ENCODE peak calls at places on chromosomes 6 and 20, in five cellular contexts. N is mesendoderm; F is thoracic aorta; G is CD8-positive, alpha-beta T cell; U is psoas muscle. O is an unnamed sample.

GRCh38 chr6:22827760-22828159 is 258.4 kb downstream of the HDGFL1 start:
- DNase-seq in N (no peak), F (no peak), G (no peak), U (no peak), O (no peak)

GRCh38 chr6:84442241-84442640 is 214.8 kb upstream of the CEP162 start:
- DNase-seq in N (no peak), F (no peak), G (no peak), U (no peak), O (no peak)

GRCh38 chr20:60299951-60300350 is 341.7 kb downstream of the CDH26 start:
- DNase-seq in N (no peak), F (no peak), G (no peak), U (no peak), O (no peak)

GRCh38 chr6:34552620-34553019 is 3.5 kb downstream of the SPDEF start:
- DNase-seq in N (no peak), F (no peak), G (no peak), U (no peak), O (no peak)

GRCh38 chr6:17622144-17622543 is 22.0 kb downstream of the FAM8A1 start:
- DNase-seq in N (peak; percentile 21), F (no peak), G (no peak), U (no peak), O (no peak)

GRCh38 chr6:107982511-107982910 is 24.5 kb upstream of the SEC63 start:
- DNase-seq in N (no peak), F (no peak), G (no peak), U (no peak), O (no peak)

GRCh38 chr6:150006961-150007464 is 18.3 kb downstream of the RAET1L start:
- DNase-seq in N (no peak), F (no peak), G (no peak), U (no peak), O (no peak)

GRCh38 chr6:95967594-95967993 is 48.2 kb upstream of the FUT9 start:
- DNase-seq in N (no peak), F (no peak), G (no peak), U (no peak), O (no peak)

GRCh38 chr6:1560281-1561058 is 49.2 kb upstream of the FOXC1 start:
- DNase-seq in N (no peak), F (no peak), G (no peak), U (no peak), O (no peak)

GRCh38 chr6:40852667-40853383 is 186.2 kb downstream of the UNC5CL start:
- DNase-seq in N (peak; percentile 89), F (no peak), G (no peak), U (no peak), O (no peak)

GRCh38 chr6:29926081-29926794 is 16.1 kb upstream of the HLA-A start:
- DNase-seq in N (no peak), F (no peak), G (no peak), U (peak; percentile 60), O (peak; percentile 17)

GRCh38 chr6:26156850-26157149 is 69.6 kb downstream of the HFE start:
- DNase-seq in N (no peak), F (no peak), G (no peak), U (no peak), O (no peak)

GRCh38 chr6:160750276-160750689 is 48.2 kb downstream of the PLG start:
- DNase-seq in N (peak; percentile 87), F (no peak), G (no peak), U (no peak), O (no peak)

GRCh38 chr6:18323935-18324707 is 59.8 kb upstream of the DEK start:
- DNase-seq in N (peak; percentile 47), F (no peak), G (no peak), U (no peak), O (peak; percentile 69)

GRCh38 chr20:63686492-63687321 is 9.7 kb upstream of the TNFRSF6B start:
- DNase-seq in N (no peak), F (peak; percentile 55), G (no peak), U (peak; percentile 87), O (no peak)

GRCh38 chr6:14023855-14024254 is 93.7 kb upstream of the CD83 start:
- DNase-seq in N (no peak), F (no peak), G (no peak), U (no peak), O (peak; percentile 18)

GRCh38 chr6:42960243-42961019 is at the start of gene GNMT:
- DNase-seq in N (peak; percentile 64), F (no peak), G (peak; percentile 20), U (peak; percentile 73), O (no peak)

GRCh38 chr6:54074591-54075195 is 36.5 kb upstream of the MLIP start:
- DNase-seq in N (peak; percentile 70), F (no peak), G (no peak), U (no peak), O (no peak)

GRCh38 chr20:46312075-46312944 is 4.0 kb upstream of the CDH22 start:
- DNase-seq in N (peak; percentile 80), F (no peak), G (no peak), U (no peak), O (no peak)

GRCh38 chr6:158780963-158781691 is 38.0 kb downstream of the EZR start:
- DNase-seq in N (no peak), F (no peak), G (no peak), U (no peak), O (no peak)

GRCh38 chr6:141321486-141322347 is 811.0 kb upstream of the GJE1 start:
- DNase-seq in N (peak; percentile 19), F (no peak), G (no peak), U (no peak), O (peak; percentile 56)

GRCh38 chr6:141326426-141326825 is 806.3 kb upstream of the GJE1 start:
- DNase-seq in N (peak; percentile 84), F (peak; percentile 14), G (no peak), U (no peak), O (peak; percentile 92)

DNA sequence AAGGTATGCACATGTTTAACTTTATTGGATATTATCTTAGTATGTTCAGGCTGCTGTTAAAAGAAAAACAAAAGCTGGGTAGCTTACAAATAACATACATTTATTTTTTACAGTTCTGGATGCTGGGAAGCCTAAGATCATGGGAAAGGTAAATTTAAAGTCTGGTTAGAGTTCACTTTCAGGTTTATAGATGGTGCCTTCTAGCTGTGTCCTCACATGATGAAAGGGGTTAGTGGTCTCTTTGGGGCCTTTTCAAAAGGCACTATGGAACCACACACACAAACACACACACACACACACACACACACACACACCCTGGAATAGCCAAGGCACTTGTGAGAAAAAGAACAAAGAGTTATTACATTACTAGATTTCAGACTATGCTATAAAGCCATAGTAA is 805.8 kb upstream of the GJE1 start:
- DNase-seq in N (no peak), F (no peak), G (no peak), U (no peak), O (no peak)
- H3K27ac ChIP-seq in N (no peak overlapping the region), F (no peak overlapping the region), G (no peak overlapping the region), U (no peak overlapping the region), O (peak overlapping the region; percentile 98)

GRCh38 chr6:6688951-6689350 is 100.4 kb downstream of the LY86 start:
- DNase-seq in N (no peak), F (no peak), G (no peak), U (no peak), O (peak; percentile 31)

GRCh38 chr6:6690144-6690483 is 101.6 kb downstream of the LY86 start:
- DNase-seq in N (no peak), F (no peak), G (no peak), U (no peak), O (no peak)

GRCh38 chr6:6688283-6688682 is 99.8 kb downstream of the LY86 start:
- DNase-seq in N (no peak), F (no peak), G (no peak), U (no peak), O (no peak)

GRCh38 chr6:6686748-6687601 is 98.5 kb downstream of the LY86 start:
- DNase-seq in N (peak; percentile 98), F (no peak), G (no peak), U (peak; percentile 95), O (peak; percentile 19)

GRCh38 chr6:6689413-6690143 is 101.1 kb downstream of the LY86 start:
- DNase-seq in N (no peak), F (no peak), G (no peak), U (no peak), O (no peak)
- H3K4me1 ChIP-seq in N (peaks cover 2% of the 10 kb centered on the region), F (no peaks in the 10 kb centered on the region), G (no peaks in the 10 kb centered on the region), U (peaks cover 23% of the 10 kb centered on the region), O (peaks cover 27% of the 10 kb centered on the region)

DNA sequence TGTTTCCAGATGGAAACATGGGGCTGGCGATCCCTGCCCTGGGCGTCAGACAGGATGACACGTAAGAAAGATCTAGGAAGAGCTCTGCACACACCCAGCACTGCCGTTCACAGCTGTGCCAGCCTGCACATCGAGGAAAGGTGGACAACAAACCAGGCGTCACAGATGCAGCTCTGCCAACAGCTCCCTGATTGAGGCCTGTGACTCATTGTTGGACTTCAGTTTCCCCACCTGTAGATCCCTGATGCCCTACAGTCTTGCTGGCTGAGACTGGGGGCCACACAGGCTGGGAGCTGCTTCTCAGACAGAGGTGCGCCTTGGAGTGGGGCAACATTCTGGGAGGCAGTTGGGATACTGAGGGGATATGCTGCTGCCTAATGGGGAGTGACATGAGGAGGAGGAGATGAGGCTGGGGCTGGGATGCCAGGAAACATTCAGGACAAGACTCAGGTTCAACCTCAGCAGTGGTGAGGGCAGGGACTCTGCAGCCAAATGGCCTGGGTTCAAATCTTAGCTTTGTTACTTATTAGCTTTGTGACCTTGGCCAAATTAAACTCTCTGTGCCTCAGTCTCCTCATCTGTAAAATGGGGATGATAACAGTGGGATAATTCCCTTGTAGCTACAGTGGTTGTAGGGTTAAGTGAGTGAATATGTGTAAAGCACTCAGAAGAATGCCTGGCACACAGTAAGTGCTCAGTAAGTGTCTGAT is 1.7 kb downstream of the PI16 start:
- DNase-seq in N (no peak), F (no peak), G (no peak), U (no peak), O (no peak)
- H3K27ac ChIP-seq in N (no peak overlapping the region), F (no peak overlapping the region), G (no peak overlapping the region), U (no peak overlapping the region), O (no peak overlapping the region)

GRCh38 chr6:31901415-31901952 is 402 bp downstream of the ZBTB12 start:
- DNase-seq in N (no peak), F (no peak), G (peak; percentile 58), U (peak; percentile 82), O (peak; percentile 28)

GRCh38 chr6:31900917-31901414 is 920 bp downstream of the ZBTB12 start:
- DNase-seq in N (peak; percentile 66), F (no peak), G (no peak), U (no peak), O (no peak)

GRCh38 chr6:31898200-31899011 is 908 bp upstream of the EHMT2 start:
- DNase-seq in N (peak; percentile 76), F (no peak), G (peak; percentile 4), U (no peak), O (peak; percentile 44)

GRCh38 chr6:31899215-31899614 is 1.7 kb upstream of the EHMT2 start:
- DNase-seq in N (no peak), F (no peak), G (no peak), U (no peak), O (no peak)

DNA sequence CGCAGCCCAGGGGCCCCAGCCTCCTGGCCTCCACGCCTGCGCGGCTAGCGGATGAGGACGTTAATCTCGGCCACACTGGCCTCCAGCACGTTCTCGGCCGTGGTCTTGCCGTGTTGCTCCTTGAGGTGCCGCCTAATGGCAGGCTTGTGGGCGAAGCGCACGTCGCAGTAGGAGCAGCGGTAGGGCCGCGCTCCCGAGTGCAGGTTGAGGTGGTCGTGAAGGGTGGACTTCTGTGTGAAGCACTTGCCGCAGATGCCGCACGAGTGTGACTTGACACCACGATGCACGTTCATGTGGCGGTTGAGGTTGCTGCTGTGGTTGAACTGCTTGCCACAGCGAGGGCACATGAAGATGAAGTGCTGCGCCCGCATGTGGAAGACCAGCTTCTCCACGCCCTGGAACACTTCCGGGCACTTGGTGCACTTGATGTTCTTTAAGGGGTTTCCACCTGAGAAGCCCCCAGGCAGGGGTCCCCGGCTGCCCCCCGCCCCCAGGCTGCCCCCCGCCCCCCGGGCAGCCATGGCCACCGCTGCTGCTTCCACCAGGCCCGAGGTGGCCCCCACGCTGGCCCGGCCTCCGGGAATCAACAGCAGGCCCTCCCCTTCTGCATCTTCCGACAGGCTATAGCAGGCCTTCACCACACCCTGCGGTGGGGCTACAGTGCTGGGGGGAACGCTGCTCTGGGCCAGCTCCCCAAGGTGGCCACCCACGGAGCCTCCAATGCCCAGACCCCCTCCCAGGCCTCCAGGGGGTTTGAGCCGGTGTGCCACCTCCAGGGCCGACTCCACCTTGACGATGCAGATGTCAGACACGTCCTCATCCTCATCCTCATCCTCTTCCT is 1.8 kb downstream of the ZBTB12 start:
- DNase-seq in N (no peak), F (no peak), G (no peak), U (no peak), O (no peak)
- H3K4me1 ChIP-seq in N (no peaks in the 10 kb centered on the region), F (peaks cover 39% of the 10 kb centered on the region), G (peaks cover 30% of the 10 kb centered on the region), U (peaks cover 19% of the 10 kb centered on the region), O (peaks cover 29% of the 10 kb centered on the region)